ENCODE peak calls at places on chromosomes 12 and 14, in seven cellular contexts. F is activated CD4-positive, alpha-beta T cell treated with anti-CD3 and anti-CD28 coated beads, Interleukin-2, amount 50 U/mL, for 1 hour; B is Peyer's patch; S is aorta; P is AG08395; O is cardiac fibroblast; Y is left cardiac atrium. L is an unnamed sample.

GRCh38 chr14:105076805-105077648 is 11.8 kb upstream of the GPR132 start:
- DNase-seq in F (no peak), S (no peak), O (no peak), P (no peak), Y (no peak), B (no peak), L (no peak)

GRCh38 chr12:52585951-52586350 is 12.3 kb upstream of the KRT74 start:
- DNase-seq in P (no peak), Y (no peak), S (no peak), F (peak; percentile 76), O (no peak), B (no peak), L (no peak)

GRCh38 chr14:95192306-95192705 is 35.0 kb upstream of the DICER1 start:
- DNase-seq in Y (no peak), P (no peak), O (no peak), F (no peak), S (no peak), B (no peak), L (no peak)

GRCh38 chr12:27841392-27841882 is 61.4 kb upstream of the MANSC4 start:
- DNase-seq in F (no peak), S (no peak), Y (no peak), P (no peak), B (no peak), O (peak; percentile 33), L (no peak)

GRCh38 chr12:115941362-115941761 is 336.1 kb downstream of the MED13L start:
- DNase-seq in S (no peak), F (no peak), P (no peak), B (no peak), Y (no peak), O (peak; percentile 69), L (no peak)

GRCh38 chr12:50187084-50187900 is 20.1 kb upstream of the CERS5 start:
- DNase-seq in B (no peak), Y (no peak), O (peak; percentile 91), P (peak; percentile 71), S (no peak), F (no peak), L (peak; percentile 96)

GRCh38 chr12:6605425-6606330 is 1.5 kb downstream of the CHD4 start:
- DNase-seq in Y (no peak), P (peak; percentile 25), B (no peak), O (peak; percentile 28), F (peak; percentile 48), S (no peak), L (no peak)

GRCh38 chr14:92624764-92625163 is 111.2 kb downstream of the RIN3 start:
- DNase-seq in O (no peak), B (no peak), S (no peak), Y (no peak), P (no peak), F (no peak), L (no peak)

GRCh38 chr12:3792623-3793288 is 39.8 kb upstream of the CRACR2A start:
- DNase-seq in P (no peak), O (no peak), Y (no peak), S (no peak), F (no peak), B (no peak), L (no peak)

GRCh38 chr14:73476451-73476905 is 14.3 kb upstream of the RIOX1 start:
- DNase-seq in Y (no peak), B (no peak), S (no peak), O (peak; percentile 29), F (no peak), P (no peak), L (no peak)

GRCh38 chr12:49089831-49090773 is 4.5 kb downstream of the DHH start:
- DNase-seq in Y (peak; percentile 66), B (no peak), S (peak; percentile 72), O (peak; percentile 59), P (peak; percentile 41), F (no peak), L (peak; percentile 43)

GRCh38 chr12:89436062-89436461 is 83.8 kb upstream of the DUSP6 start:
- DNase-seq in O (no peak), P (no peak), B (no peak), F (no peak), S (no peak), Y (no peak), L (no peak)

GRCh38 chr12:131438874-131439273 is 272.0 kb upstream of the SFSWAP start:
- DNase-seq in P (no peak), O (no peak), Y (no peak), S (no peak), B (no peak), F (no peak), L (no peak)

GRCh38 chr12:126974779-126975178 is 1292.2 kb upstream of the TMEM132C start:
- DNase-seq in O (no peak), B (no peak), S (no peak), Y (no peak), P (no peak), F (no peak), L (no peak)

GRCh38 chr14:94158239-94158888 is 15.8 kb upstream of the PPP4R4 start:
- DNase-seq in B (no peak), F (peak; percentile 18), Y (no peak), S (no peak), P (no peak), O (no peak), L (no peak)

GRCh38 chr12:19273482-19274330 is 144.2 kb downstream of the PLEKHA5 start:
- DNase-seq in F (peak; percentile 55), P (peak; percentile 91), B (no peak), S (peak; percentile 86), Y (peak; percentile 86), O (peak; percentile 97), L (peak; percentile 97)

GRCh38 chr12:92735131-92735721 is 32.4 kb downstream of the PLEKHG7 start:
- DNase-seq in S (no peak), F (no peak), B (no peak), Y (no peak), O (peak; percentile 91), P (peak; percentile 79), L (peak; percentile 95)

GRCh38 chr14:103103461-103104388 is 9.2 kb downstream of the EXOC3L4 start:
- DNase-seq in S (peak; percentile 75), F (no peak), P (peak; percentile 53), Y (peak; percentile 71), B (peak; percentile 86), O (peak; percentile 50), L (peak; percentile 66)

GRCh38 chr12:74985986-74986319 is 223.7 kb downstream of the KCNC2 start:
- DNase-seq in F (no peak), P (no peak), S (no peak), B (peak; percentile 34), O (no peak), Y (no peak), L (no peak)

GRCh38 chr14:39374846-39375245 is 57.4 kb downstream of the FBXO33 start:
- DNase-seq in B (no peak), P (peak; percentile 84), Y (no peak), S (no peak), O (peak; percentile 64), F (no peak), L (peak; percentile 87)

GRCh38 chr12:115383668-115384067 is 699.7 kb upstream of the TBX3 start:
- DNase-seq in P (no peak), S (no peak), O (peak; percentile 88), Y (peak; percentile 46), B (no peak), F (no peak), L (peak; percentile 34)

GRCh38 chr12:25480145-25480544 is 72.9 kb downstream of the LMNTD1 start:
- DNase-seq in P (no peak), F (no peak), Y (no peak), B (no peak), O (no peak), S (no peak), L (no peak)

GRCh38 chr14:77311217-77311616 is 9.5 kb downstream of the POMT2 start:
- DNase-seq in B (no peak), P (no peak), S (no peak), O (peak; percentile 43), Y (no peak), F (no peak), L (peak; percentile 54)

GRCh38 chr12:51421266-51421884 is 3.3 kb upstream of the SLC4A8 start:
- DNase-seq in P (peak; percentile 82), B (no peak), F (peak; percentile 13), O (peak; percentile 82), Y (peak; percentile 24), S (no peak), L (peak; percentile 73)

GRCh38 chr12:100101000-100101399 is 41.7 kb downstream of the BLTP3B start:
- DNase-seq in B (no peak), Y (no peak), S (no peak), F (no peak), P (no peak), O (no peak), L (no peak)

GRCh38 chr12:108757842-108758241 is 26.5 kb upstream of the CORO1C start:
- DNase-seq in Y (no peak), S (no peak), P (no peak), B (no peak), F (no peak), O (no peak), L (no peak)

GRCh38 chr12:57099766-57100165 is 10.9 kb downstream of the NAB2 start:
- DNase-seq in Y (no peak), F (no peak), B (no peak), O (no peak), P (no peak), S (no peak), L (no peak)

GRCh38 chr12:119319638-119320037 is 14.9 kb upstream of the CCDC60 start:
- DNase-seq in B (no peak), Y (no peak), S (no peak), O (no peak), F (no peak), P (no peak), L (no peak)

GRCh38 chr12:73950506-73950905 is 587.1 kb upstream of the ATXN7L3B start:
- DNase-seq in B (no peak), F (no peak), P (no peak), O (no peak), S (no peak), Y (no peak), L (no peak)

GRCh38 chr12:46647034-46647433 is 178.8 kb downstream of the SLC38A4 start:
- DNase-seq in O (no peak), S (no peak), F (no peak), Y (no peak), B (no peak), P (no peak), L (no peak)

GRCh38 chr12:118311666-118312065 is 61.0 kb downstream of the TAOK3 start:
- DNase-seq in S (no peak), P (no peak), O (no peak), F (no peak), B (no peak), Y (no peak), L (peak; percentile 28)

GRCh38 chr12:82817368-82817767 is 130.7 kb downstream of the TMTC2 start:
- DNase-seq in O (no peak), S (no peak), P (peak; percentile 2), B (no peak), Y (no peak), F (no peak), L (no peak)

GRCh38 chr12:57235012-57235727 is 5.7 kb downstream of the SHMT2 start:
- DNase-seq in Y (peak; percentile 85), F (no peak), P (no peak), B (peak; percentile 45), O (peak; percentile 95), S (peak; percentile 87), L (no peak)

GRCh38 chr14:57747036-57747435 is 118.9 kb downstream of the SLC35F4 start:
- DNase-seq in O (peak; percentile 49), B (no peak), S (no peak), P (no peak), F (no peak), Y (peak; percentile 27), L (no peak)